ENCODE peak calls at places on chromosomes 16 and 17, in ten cellular contexts. One of them, this sample, is unnamed. For H3K9me3, the result is how much of the 10 kb centered on the place peaks cover.

GRCh38 chr16:15033309-15033707 is 22.6 kb downstream of the NTAN1 start:
- DNase-seq in neural progenitor cell: no peak
- DNase-seq in PC-3: no peak
- DNase-seq in PC-9: no peak
- DNase-seq in endothelial cell of umbilical vein: no peak
- DNase-seq in MM.1S: no peak
- DNase-seq in GM23248: no peak
- DNase-seq in A673: no peak
- DNase-seq in astrocyte: no peak
- DNase-seq in fibroblast of lung: no peak
- DNase-seq in this sample: no peak

GRCh38 chr16:47983999-47984580 is 171.7 kb downstream of the ABCC12 start:
- DNase-seq in A673: no peak
- DNase-seq in neural progenitor cell: no peak
- DNase-seq in MM.1S: no peak
- DNase-seq in GM23248: no peak
- DNase-seq in endothelial cell of umbilical vein: no peak
- DNase-seq in PC-3: peak
- DNase-seq in PC-9: no peak
- DNase-seq in fibroblast of lung: peak
- DNase-seq in astrocyte: peak
- DNase-seq in this sample: no peak

GRCh38 chr16:82832861-82833260 is 206.1 kb downstream of the CDH13 start:
- DNase-seq in A673: no peak
- DNase-seq in fibroblast of lung: peak
- DNase-seq in GM23248: peak
- DNase-seq in PC-3: no peak
- DNase-seq in PC-9: no peak
- DNase-seq in endothelial cell of umbilical vein: no peak
- DNase-seq in neural progenitor cell: no peak
- DNase-seq in MM.1S: no peak
- DNase-seq in astrocyte: peak
- DNase-seq in this sample: peak

GRCh38 chr16:81469710-81470481 is 25.3 kb downstream of the CMIP start:
- DNase-seq in MM.1S: peak
- DNase-seq in neural progenitor cell: no peak
- DNase-seq in PC-9: no peak
- DNase-seq in fibroblast of lung: no peak
- DNase-seq in PC-3: no peak
- DNase-seq in endothelial cell of umbilical vein: no peak
- DNase-seq in astrocyte: no peak
- DNase-seq in GM23248: no peak
- DNase-seq in A673: no peak
- DNase-seq in this sample: no peak

GRCh38 chr17:65901394-65901793 is 290.5 kb downstream of the CEP112 start:
- DNase-seq in endothelial cell of umbilical vein: no peak
- DNase-seq in MM.1S: no peak
- DNase-seq in GM23248: no peak
- DNase-seq in A673: no peak
- DNase-seq in PC-3: no peak
- DNase-seq in astrocyte: no peak
- DNase-seq in neural progenitor cell: no peak
- DNase-seq in PC-9: no peak
- DNase-seq in fibroblast of lung: no peak
- DNase-seq in this sample: no peak

GRCh38 chr17:75084039-75084660 is 3.6 kb upstream of the SLC16A5 start:
- DNase-seq in PC-9: no peak
- DNase-seq in GM23248: no peak
- DNase-seq in neural progenitor cell: no peak
- DNase-seq in fibroblast of lung: no peak
- DNase-seq in A673: no peak
- DNase-seq in PC-3: peak
- DNase-seq in endothelial cell of umbilical vein: peak
- DNase-seq in astrocyte: no peak
- DNase-seq in MM.1S: peak
- DNase-seq in this sample: no peak

GRCh38 chr16:84582958-84583516 is 34.8 kb downstream of the COTL1 start:
- DNase-seq in fibroblast of lung: peak
- DNase-seq in neural progenitor cell: no peak
- DNase-seq in PC-9: no peak
- DNase-seq in GM23248: peak
- DNase-seq in endothelial cell of umbilical vein: no peak
- DNase-seq in astrocyte: peak
- DNase-seq in PC-3: no peak
- DNase-seq in A673: no peak
- DNase-seq in MM.1S: no peak
- DNase-seq in this sample: no peak

GRCh38 chr16:85557083-85557975 is 55.8 kb upstream of the GSE1 start:
- DNase-seq in GM23248: peak
- DNase-seq in astrocyte: no peak
- DNase-seq in fibroblast of lung: no peak
- DNase-seq in A673: no peak
- DNase-seq in endothelial cell of umbilical vein: no peak
- DNase-seq in PC-9: peak
- DNase-seq in MM.1S: peak
- DNase-seq in PC-3: peak
- DNase-seq in neural progenitor cell: peak
- DNase-seq in this sample: peak

GRCh38 chr17:80095038-80095843 is 6.1 kb upstream of the GAA start:
- DNase-seq in PC-3: no peak
- DNase-seq in A673: no peak
- DNase-seq in PC-9: no peak
- DNase-seq in neural progenitor cell: no peak
- DNase-seq in MM.1S: no peak
- DNase-seq in astrocyte: no peak
- DNase-seq in fibroblast of lung: no peak
- DNase-seq in GM23248: no peak
- DNase-seq in endothelial cell of umbilical vein: no peak
- DNase-seq in this sample: no peak

GRCh38 chr16:89281189-89281577 is 63.7 kb downstream of the ZNF778 start:
- DNase-seq in astrocyte: no peak
- DNase-seq in neural progenitor cell: no peak
- DNase-seq in A673: no peak
- DNase-seq in PC-3: no peak
- DNase-seq in PC-9: no peak
- DNase-seq in fibroblast of lung: no peak
- DNase-seq in MM.1S: no peak
- DNase-seq in GM23248: no peak
- DNase-seq in endothelial cell of umbilical vein: no peak
- DNase-seq in this sample: no peak

GRCh38 chr17:15882777-15883176 is 62.2 kb upstream of the ADORA2B start:
- DNase-seq in PC-9: no peak
- DNase-seq in neural progenitor cell: no peak
- DNase-seq in MM.1S: no peak
- DNase-seq in PC-3: no peak
- DNase-seq in GM23248: peak
- DNase-seq in fibroblast of lung: no peak
- DNase-seq in A673: no peak
- DNase-seq in astrocyte: no peak
- DNase-seq in endothelial cell of umbilical vein: no peak
- DNase-seq in this sample: no peak

GRCh38 chr17:73357318-73357717 is 45.5 kb upstream of the CDC42EP4 start:
- DNase-seq in endothelial cell of umbilical vein: no peak
- DNase-seq in astrocyte: no peak
- DNase-seq in A673: no peak
- DNase-seq in neural progenitor cell: no peak
- DNase-seq in PC-9: no peak
- DNase-seq in fibroblast of lung: no peak
- DNase-seq in MM.1S: no peak
- DNase-seq in GM23248: no peak
- DNase-seq in PC-3: no peak
- DNase-seq in this sample: no peak

GRCh38 chr17:57490890-57491289 is 234.6 kb downstream of the MSI2 start:
- DNase-seq in PC-3: no peak
- DNase-seq in MM.1S: no peak
- DNase-seq in neural progenitor cell: no peak
- DNase-seq in PC-9: no peak
- DNase-seq in GM23248: no peak
- DNase-seq in fibroblast of lung: no peak
- DNase-seq in endothelial cell of umbilical vein: no peak
- DNase-seq in astrocyte: no peak
- DNase-seq in A673: no peak
- DNase-seq in this sample: no peak

GRCh38 chr16:70662991-70663523 is 16.7 kb downstream of the IL34 start:
- DNase-seq in GM23248: no peak
- DNase-seq in PC-3: no peak
- DNase-seq in PC-9: no peak
- DNase-seq in neural progenitor cell: no peak
- DNase-seq in A673: no peak
- DNase-seq in MM.1S: no peak
- DNase-seq in astrocyte: no peak
- DNase-seq in endothelial cell of umbilical vein: no peak
- DNase-seq in fibroblast of lung: no peak
- DNase-seq in this sample: no peak

DNA sequence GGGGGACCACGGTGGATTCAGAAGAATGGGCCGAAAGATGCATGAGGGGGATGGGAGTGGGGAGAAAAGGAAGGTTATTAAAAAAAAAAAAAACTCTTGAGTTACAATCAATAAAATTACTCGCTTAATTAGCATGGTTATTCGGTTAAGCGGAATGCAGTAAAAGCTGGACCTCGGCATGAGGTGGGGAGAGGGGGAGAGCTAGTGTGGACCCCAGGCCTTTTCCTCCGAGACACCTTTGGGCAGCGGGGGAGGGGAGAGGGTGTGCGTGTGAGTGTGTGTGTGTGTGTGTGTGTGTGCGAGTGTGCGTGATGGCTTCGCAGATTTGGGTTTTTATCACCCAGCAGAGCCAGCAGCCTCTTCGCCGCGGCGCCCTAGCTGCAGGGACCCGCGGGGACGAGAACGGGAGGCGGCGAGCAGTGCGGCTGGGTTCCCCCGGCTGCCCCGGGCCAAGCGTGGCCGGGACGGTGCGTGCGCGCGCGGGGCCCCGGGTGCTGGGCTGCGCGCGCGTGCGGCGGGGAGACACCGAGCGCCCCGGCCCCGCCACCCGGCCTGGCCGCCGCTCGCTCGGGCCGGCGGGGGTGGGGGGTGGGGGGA is 3.7 kb downstream of the BAHCC1 start:
- DNase-seq in A673: peak
- DNase-seq in PC-3: peak
- DNase-seq in fibroblast of lung: no peak
- DNase-seq in MM.1S: no peak
- DNase-seq in neural progenitor cell: peak
- DNase-seq in astrocyte: no peak
- DNase-seq in endothelial cell of umbilical vein: peak
- DNase-seq in GM23248: peak
- DNase-seq in PC-9: no peak
- DNase-seq in this sample: no peak
- TF ChIP-seq EZH2 in A673: no peak
- TF ChIP-seq EZH2 in PC-3: no peak
- TF ChIP-seq EZH2 in fibroblast of lung: no peak
- TF ChIP-seq EZH2 in MM.1S: no peak
- TF ChIP-seq EZH2 in neural progenitor cell: no peak
- TF ChIP-seq EZH2 in astrocyte: no peak
- TF ChIP-seq EZH2 in endothelial cell of umbilical vein: no peak
- TF ChIP-seq EZH2 in GM23248: no peak
- TF ChIP-seq EZH2 in PC-9: no peak
- TF ChIP-seq EZH2 in this sample: no peak

GRCh38 chr17:27009087-27009486 is 284.8 kb upstream of the WSB1 start:
- DNase-seq in A673: no peak
- DNase-seq in neural progenitor cell: no peak
- DNase-seq in GM23248: no peak
- DNase-seq in astrocyte: no peak
- DNase-seq in PC-9: no peak
- DNase-seq in endothelial cell of umbilical vein: no peak
- DNase-seq in PC-3: no peak
- DNase-seq in fibroblast of lung: no peak
- DNase-seq in MM.1S: no peak
- DNase-seq in this sample: no peak
- H3K9me3 ChIP-seq in A673: under half
- H3K9me3 ChIP-seq in neural progenitor cell: under half
- H3K9me3 ChIP-seq in GM23248: under half
- H3K9me3 ChIP-seq in astrocyte: under half
- H3K9me3 ChIP-seq in PC-9: under half
- H3K9me3 ChIP-seq in endothelial cell of umbilical vein: under half
- H3K9me3 ChIP-seq in PC-3: under half
- H3K9me3 ChIP-seq in fibroblast of lung: under half
- H3K9me3 ChIP-seq in MM.1S: under half
- H3K9me3 ChIP-seq in this sample: under half

GRCh38 chr16:56630134-56630533 is 2.3 kb upstream of the MT1M start:
- DNase-seq in A673: no peak
- DNase-seq in GM23248: no peak
- DNase-seq in endothelial cell of umbilical vein: no peak
- DNase-seq in MM.1S: peak
- DNase-seq in neural progenitor cell: no peak
- DNase-seq in astrocyte: no peak
- DNase-seq in PC-9: no peak
- DNase-seq in PC-3: no peak
- DNase-seq in fibroblast of lung: no peak
- DNase-seq in this sample: no peak
- TF ChIP-seq EZH2 in A673: no peak
- TF ChIP-seq EZH2 in GM23248: no peak
- TF ChIP-seq EZH2 in endothelial cell of umbilical vein: no peak
- TF ChIP-seq EZH2 in MM.1S: no peak
- TF ChIP-seq EZH2 in neural progenitor cell: no peak
- TF ChIP-seq EZH2 in astrocyte: no peak
- TF ChIP-seq EZH2 in PC-9: no peak
- TF ChIP-seq EZH2 in PC-3: no peak
- TF ChIP-seq EZH2 in fibroblast of lung: no peak
- TF ChIP-seq EZH2 in this sample: no peak

GRCh38 chr17:50721194-50722010 is 2.0 kb downstream of the LUC7L3 start:
- DNase-seq in MM.1S: peak
- DNase-seq in endothelial cell of umbilical vein: peak
- DNase-seq in PC-3: no peak
- DNase-seq in neural progenitor cell: no peak
- DNase-seq in PC-9: no peak
- DNase-seq in GM23248: peak
- DNase-seq in fibroblast of lung: no peak
- DNase-seq in astrocyte: no peak
- DNase-seq in A673: peak
- DNase-seq in this sample: no peak

GRCh38 chr17:50719924-50720805 is 762 bp downstream of the LUC7L3 start:
- DNase-seq in PC-3: peak
- DNase-seq in neural progenitor cell: no peak
- DNase-seq in PC-9: no peak
- DNase-seq in MM.1S: no peak
- DNase-seq in astrocyte: no peak
- DNase-seq in endothelial cell of umbilical vein: no peak
- DNase-seq in A673: no peak
- DNase-seq in fibroblast of lung: no peak
- DNase-seq in GM23248: no peak
- DNase-seq in this sample: no peak

GRCh38 chr17:50715471-50715870 is 3.9 kb upstream of the LUC7L3 start:
- DNase-seq in astrocyte: peak
- DNase-seq in MM.1S: no peak
- DNase-seq in endothelial cell of umbilical vein: no peak
- DNase-seq in neural progenitor cell: no peak
- DNase-seq in A673: no peak
- DNase-seq in PC-9: no peak
- DNase-seq in GM23248: no peak
- DNase-seq in fibroblast of lung: peak
- DNase-seq in PC-3: no peak
- DNase-seq in this sample: no peak

GRCh38 chr17:50722746-50723145 is 3.3 kb downstream of the LUC7L3 start:
- DNase-seq in PC-9: no peak
- DNase-seq in neural progenitor cell: no peak
- DNase-seq in fibroblast of lung: no peak
- DNase-seq in A673: no peak
- DNase-seq in endothelial cell of umbilical vein: no peak
- DNase-seq in PC-3: no peak
- DNase-seq in astrocyte: no peak
- DNase-seq in MM.1S: no peak
- DNase-seq in GM23248: peak
- DNase-seq in this sample: no peak

GRCh38 chr17:50719144-50719923 is at the start of gene LUC7L3:
- DNase-seq in GM23248: peak
- DNase-seq in fibroblast of lung: peak
- DNase-seq in astrocyte: peak
- DNase-seq in neural progenitor cell: peak
- DNase-seq in MM.1S: peak
- DNase-seq in PC-9: peak
- DNase-seq in A673: peak
- DNase-seq in endothelial cell of umbilical vein: peak
- DNase-seq in PC-3: peak
- DNase-seq in this sample: peak
- H3K9me3 ChIP-seq in GM23248: under half
- H3K9me3 ChIP-seq in fibroblast of lung: under half
- H3K9me3 ChIP-seq in astrocyte: under half
- H3K9me3 ChIP-seq in neural progenitor cell: under half
- H3K9me3 ChIP-seq in MM.1S: under half
- H3K9me3 ChIP-seq in PC-9: under half
- H3K9me3 ChIP-seq in A673: under half
- H3K9me3 ChIP-seq in endothelial cell of umbilical vein: under half
- H3K9me3 ChIP-seq in PC-3: under half
- H3K9me3 ChIP-seq in this sample: under half

This sample was measured in mammary epithelial cell.